ENCODE peak calls at places on chromosomes 6 and 20, in eight cellular contexts. N, J, U, I, M, R, A and T are unnamed samples.

GRCh38 chr6:37874726-37875125 is 55.2 kb downstream of the ZFAND3 start:
- DNase-seq in N (no peak), J (no peak), U (no peak), I (no peak), M (no peak), R (no peak), A (no peak), T (no peak)

GRCh38 chr6:75611702-75612375 is 10.2 kb downstream of the SENP6 start:
- DNase-seq in N (no peak), J (no peak), U (no peak), I (no peak), M (no peak), R (no peak), A (no peak), T (no peak)

GRCh38 chr6:45763281-45763680 is 252.4 kb downstream of the CLIC5 start:
- DNase-seq in N (no peak), J (no peak), U (no peak), I (no peak), M (no peak), R (no peak), A (no peak), T (no peak)

GRCh38 chr6:113464959-113465358 is 392.2 kb upstream of the MARCKS start:
- DNase-seq in N (no peak), J (no peak), U (no peak), I (no peak), M (no peak), R (no peak), A (no peak), T (no peak)

GRCh38 chr6:161079566-161080262 is 88.1 kb downstream of the MAP3K4 start:
- DNase-seq in N (no peak), J (no peak), U (no peak), I (no peak), M (no peak), R (no peak), A (peak; percentile 31), T (no peak)

GRCh38 chr6:36682328-36683144 is 4.0 kb downstream of the CDKN1A start:
- DNase-seq in N (peak; percentile 72), J (no peak), U (no peak), I (peak; percentile 85), M (no peak), R (peak; percentile 81), A (peak; percentile 40), T (peak; percentile 89)

GRCh38 chr6:142845624-142846458 is 99.1 kb downstream of the HIVEP2 start:
- DNase-seq in N (peak; percentile 91), J (no peak), U (peak; percentile 83), I (peak; percentile 90), M (no peak), R (peak; percentile 76), A (peak; percentile 23), T (peak; percentile 84)

GRCh38 chr6:83884523-83884922 is 25.0 kb downstream of the CYB5R4 start:
- DNase-seq in N (no peak), J (no peak), U (no peak), I (no peak), M (no peak), R (no peak), A (peak; percentile 75), T (no peak)

GRCh38 chr6:28489366-28490190 is 26.0 kb downstream of the GPX6 start:
- DNase-seq in N (peak; percentile 74), J (peak; percentile 77), U (no peak), I (peak; percentile 41), M (peak; percentile 62), R (peak; percentile 82), A (peak; percentile 98), T (peak; percentile 28)

GRCh38 chr20:14098261-14098660 is 102.9 kb downstream of the MACROD2 start:
- DNase-seq in N (no peak), J (no peak), U (no peak), I (no peak), M (no peak), R (no peak), A (no peak), T (no peak)

DNA sequence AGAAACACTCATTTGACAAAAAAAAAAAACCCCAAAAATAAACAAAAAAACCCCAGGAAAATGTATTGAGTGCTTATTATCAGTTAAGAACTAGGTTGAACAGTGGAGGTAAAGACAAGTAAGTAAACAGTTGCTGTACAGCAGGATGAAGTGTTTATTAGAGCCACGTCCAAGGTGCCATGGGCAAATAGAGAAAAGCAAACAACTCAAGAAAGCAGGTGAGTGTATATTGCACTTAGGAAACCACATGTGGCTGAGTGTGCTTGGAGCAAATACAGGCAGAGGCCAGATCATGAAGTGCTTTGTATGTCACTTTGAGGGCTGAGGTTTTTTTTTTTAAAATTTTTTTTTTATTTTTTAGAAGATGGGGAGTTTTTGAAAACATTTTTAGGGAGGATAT is 98.3 kb downstream of the MACROD2 start:
- DNase-seq in N (no peak), J (no peak), U (no peak), I (no peak), M (no peak), R (peak; percentile 56), A (no peak), T (peak; percentile 41)
- TF ChIP-seq EP300 in N (no peak), J (no peak), U (no peak), I (no peak), M (no peak), R (no peak), A (no peak), T (no peak)

GRCh38 chr20:50416269-50416863 is 93.8 kb upstream of the PTPN1 start:
- DNase-seq in N (no peak), J (no peak), U (no peak), I (no peak), M (no peak), R (no peak), A (no peak), T (no peak)
- TF ChIP-seq POLR2AphosphoS5 in N (no peak), J (no peak), U (no peak), I (no peak), M (no peak), R (no peak), A (no peak), T (no peak)

GRCh38 chr6:79078057-79078969 is at the start of gene PHIP:
- DNase-seq in N (peak; percentile 98), J (peak; percentile 59), U (peak; percentile 97), I (peak; percentile 93), M (peak; percentile 98), R (peak; percentile 91), A (peak; percentile 94), T (peak; percentile 92)

GRCh38 chr6:79082304-79082703 is 4.2 kb upstream of the PHIP start:
- DNase-seq in N (no peak), J (no peak), U (no peak), I (no peak), M (no peak), R (no peak), A (peak; percentile 38), T (no peak)

GRCh38 chr6:79077680-79078056 is 386 bp downstream of the PHIP start:
- DNase-seq in N (peak; percentile 75), J (no peak), U (no peak), I (peak; percentile 53), M (no peak), R (peak; percentile 60), A (no peak), T (peak; percentile 49)

GRCh38 chr6:79076881-79077641 is 993 bp downstream of the PHIP start:
- DNase-seq in N (peak; percentile 93), J (peak; percentile 75), U (peak; percentile 94), I (peak; percentile 91), M (peak; percentile 97), R (peak; percentile 97), A (peak; percentile 93), T (peak; percentile 92)

GRCh38 chr6:79079425-79080130 is 1.5 kb upstream of the PHIP start:
- DNase-seq in N (no peak), J (no peak), U (no peak), I (no peak), M (no peak), R (no peak), A (peak; percentile 43), T (no peak)
- TF ChIP-seq EP300 in N (no peak), J (no peak), U (no peak), I (no peak), M (no peak), R (no peak), A (no peak), T (no peak)

GRCh38 chr6:101522254-101522653 is 128.7 kb downstream of the GRIK2 start:
- DNase-seq in N (no peak), J (no peak), U (no peak), I (no peak), M (no peak), R (no peak), A (no peak), T (no peak)

GRCh38 chr6:101513181-101513580 is 119.7 kb downstream of the GRIK2 start:
- DNase-seq in N (no peak), J (no peak), U (no peak), I (no peak), M (no peak), R (no peak), A (no peak), T (no peak)

GRCh38 chr6:101516553-101516952 is 123.0 kb downstream of the GRIK2 start:
- DNase-seq in N (no peak), J (no peak), U (no peak), I (no peak), M (no peak), R (no peak), A (no peak), T (no peak)

GRCh38 chr6:101517632-101518031 is 124.1 kb downstream of the GRIK2 start:
- DNase-seq in N (no peak), J (no peak), U (no peak), I (no peak), M (no peak), R (no peak), A (no peak), T (no peak)
- TF ChIP-seq POLR2AphosphoS5 in N (no peak), J (no peak), U (no peak), I (no peak), M (no peak), R (no peak), A (no peak), T (no peak)

GRCh38 chr6:136030131-136030530 is 178.6 kb downstream of the PDE7B start:
- DNase-seq in N (no peak), J (no peak), U (no peak), I (no peak), M (peak; percentile 24), R (no peak), A (no peak), T (no peak)
- TF ChIP-seq EP300 in N (no peak), J (no peak), U (no peak), I (no peak), M (no peak), R (no peak), A (no peak), T (no peak)

GRCh38 chr6:33392979-33393378 is 1.4 kb downstream of the KIFC1 start:
- DNase-seq in N (no peak), J (no peak), U (no peak), I (no peak), M (no peak), R (no peak), A (no peak), T (no peak)
- TF ChIP-seq POLR2AphosphoS5 in N (no peak), J (no peak), U (no peak), I (no peak), M (no peak), R (no peak), A (no peak), T (no peak)

GRCh38 chr6:155418017-155418749 is 37.5 kb downstream of the NOX3 start:
- DNase-seq in N (no peak), J (no peak), U (no peak), I (peak; percentile 14), M (no peak), R (peak; percentile 32), A (no peak), T (no peak)
- TF ChIP-seq EP300 in N (no peak), J (no peak), U (no peak), I (no peak), M (no peak), R (no peak), A (no peak), T (no peak)